ENCODE peak calls at places on chromosome 22, in nine cellular contexts. H is GM04503; B is fibroblast of the aortic adventitia; Y is nucleus accumbens; K is LoVo; S is ureter; A is activated CD8-positive, alpha-beta T cell treated with anti-CD3 and anti-CD28 coated beads for 36 hours; N is transverse colon; U is lower leg skin. E is an unnamed sample.

GRCh38 chr22:17536269-17536668 is 27.0 kb upstream of the SLC25A18 start:
- DNase-seq in H (no peak), B (peak), Y (no peak), K (no peak), S (peak), A (no peak), N (no peak), U (peak), E (no peak)

GRCh38 chr22:42994917-42995562 is 19.9 kb downstream of the PACSIN2 start:
- DNase-seq in H (peak), B (peak), Y (no peak), K (peak), S (peak), A (no peak), N (peak), U (no peak), E (peak)

GRCh38 chr22:25497269-25497668 is 67.2 kb upstream of the GRK3 start:
- DNase-seq in H (no peak), B (peak), Y (no peak), K (no peak), S (no peak), A (no peak), N (no peak), U (no peak), E (no peak)

GRCh38 chr22:48528221-48528915 is 1299.3 kb downstream of the BRD1 start:
- DNase-seq in H (no peak), B (no peak), Y (no peak), K (no peak), S (no peak), A (no peak), N (no peak), U (no peak), E (no peak)

GRCh38 chr22:42177891-42178336 is 47.3 kb upstream of the CYP2D6 start:
- DNase-seq in H (no peak), B (no peak), Y (no peak), K (no peak), S (no peak), A (no peak), N (no peak), U (no peak), E (no peak)

GRCh38 chr22:21926728-21927127 is 25.9 kb downstream of the PPM1F start:
- DNase-seq in H (no peak), B (no peak), Y (no peak), K (no peak), S (no peak), A (no peak), N (no peak), U (no peak), E (no peak)

GRCh38 chr22:40533712-40534378 is 102.7 kb downstream of the MRTFA start:
- DNase-seq in H (no peak), B (peak), Y (no peak), K (no peak), S (no peak), A (peak), N (peak), U (no peak), E (peak)

GRCh38 chr22:20150381-20151275 is at the start of gene CCDC188:
- DNase-seq in H (no peak), B (no peak), Y (no peak), K (no peak), S (no peak), A (no peak), N (no peak), U (no peak), E (no peak)

GRCh38 chr22:43275545-43275981 is 67.6 kb downstream of the SCUBE1 start:
- DNase-seq in H (no peak), B (peak), Y (no peak), K (peak), S (no peak), A (no peak), N (no peak), U (no peak), E (no peak)

GRCh38 chr22:36744791-36745190 is 31.1 kb downstream of the IFT27 start:
- DNase-seq in H (no peak), B (no peak), Y (no peak), K (no peak), S (no peak), A (no peak), N (no peak), U (peak), E (no peak)

GRCh38 chr22:41327124-41327523 is 25.8 kb downstream of the ZC3H7B start:
- DNase-seq in H (no peak), B (no peak), Y (no peak), K (no peak), S (no peak), A (no peak), N (no peak), U (no peak), E (no peak)

GRCh38 chr22:44180706-44181032 is at the start of gene PARVG:
- DNase-seq in H (no peak), B (no peak), Y (no peak), K (no peak), S (no peak), A (peak), N (peak), U (no peak), E (no peak)

GRCh38 chr22:42780070-42780540 is 59.4 kb upstream of the A4GALT start:
- DNase-seq in H (peak), B (peak), Y (no peak), K (peak), S (peak), A (peak), N (peak), U (no peak), E (peak)

GRCh38 chr22:31399211-31400022 is at the start of gene DRG1:
- DNase-seq in H (peak), B (peak), Y (peak), K (peak), S (peak), A (peak), N (peak), U (peak), E (peak)